ENCODE peak calls at places on chromosomes 6 and 20, in five cellular contexts. X, J, L, E and V are unnamed samples.

GRCh38 chr6:69863766-69864165 is 2.6 kb upstream of the COL19A1 start:
- DNase-seq in X (no peak), J (no peak), L (no peak), E (no peak), V (no peak)

GRCh38 chr20:35854697-35855434 is 83.1 kb downstream of the PHF20 start:
- DNase-seq in X (no peak), J (no peak), L (no peak), E (no peak), V (no peak)

GRCh38 chr6:163738304-163738703 is 323.8 kb downstream of the QKI start:
- DNase-seq in X (no peak), J (no peak), L (no peak), E (no peak), V (peak; percentile 5)

GRCh38 chr6:7106215-7106751 is 1.5 kb upstream of the RREB1 start:
- DNase-seq in X (no peak), J (no peak), L (peak; percentile 34), E (no peak), V (no peak)

GRCh38 chr6:75493400-75494064 is at the start of gene FILIP1:
- DNase-seq in X (peak; percentile 25), J (no peak), L (peak; percentile 80), E (peak; percentile 83), V (peak; percentile 15)

GRCh38 chr6:41274291-41274690 is 12.2 kb downstream of the TREM1 start:
- DNase-seq in X (no peak), J (no peak), L (no peak), E (no peak), V (no peak)

GRCh38 chr20:4828830-4829493 is 107.3 kb downstream of the PRND start:
- DNase-seq in X (no peak), J (no peak), L (no peak), E (no peak), V (no peak)

GRCh38 chr6:43673444-43674063 is 14.0 kb downstream of the MRPS18A start:
- DNase-seq in X (no peak), J (no peak), L (peak; percentile 89), E (no peak), V (peak; percentile 81)

GRCh38 chr20:36941403-36941835 is 10.1 kb downstream of the SAMHD1 start:
- DNase-seq in X (no peak), J (no peak), L (no peak), E (no peak), V (peak; percentile 66)

GRCh38 chr6:48744948-48745347 is 634.0 kb upstream of the PTCHD4 start:
- DNase-seq in X (no peak), J (no peak), L (no peak), E (no peak), V (no peak)

GRCh38 chr6:107740496-107741190 is 83.5 kb downstream of the SCML4 start:
- DNase-seq in X (no peak), J (no peak), L (no peak), E (no peak), V (no peak)

GRCh38 chr20:34621383-34622367 is 55.2 kb downstream of the PIGU start:
- DNase-seq in X (no peak), J (no peak), L (no peak), E (no peak), V (no peak)

GRCh38 chr6:38730136-38730862 is 15.2 kb downstream of the DNAH8 start:
- DNase-seq in X (no peak), J (no peak), L (no peak), E (no peak), V (peak; percentile 56)

GRCh38 chr6:44625996-44626395 is 238.5 kb downstream of the CDC5L start:
- DNase-seq in X (no peak), J (no peak), L (no peak), E (no peak), V (no peak)

GRCh38 chr6:98636941-98637340 is 197.4 kb upstream of the POU3F2 start:
- DNase-seq in X (no peak), J (no peak), L (no peak), E (no peak), V (no peak)

GRCh38 chr6:33417127-33417902 is 592 bp downstream of the CUTA start:
- DNase-seq in X (no peak), J (no peak), L (no peak), E (no peak), V (peak; percentile 64)

GRCh38 chr20:1154734-1155133 is 30.0 kb downstream of the TMEM74B start:
- DNase-seq in X (no peak), J (no peak), L (no peak), E (no peak), V (no peak)

GRCh38 chr6:126107475-126108121 is 121.3 kb downstream of the TRMT11 start:
- DNase-seq in X (no peak), J (no peak), L (no peak), E (no peak), V (no peak)

GRCh38 chr6:99868074-99868702 is 125.8 kb downstream of the MCHR2 start:
- DNase-seq in X (peak; percentile 51), J (peak; percentile 54), L (peak; percentile 86), E (peak; percentile 79), V (peak; percentile 71)

GRCh38 chr6:39419607-39420006 is 97.1 kb upstream of the KCNK16 start:
- DNase-seq in X (no peak), J (no peak), L (no peak), E (no peak), V (no peak)

GRCh38 chr6:31896493-31896855 is 1.0 kb downstream of the EHMT2 start:
- DNase-seq in X (no peak), J (no peak), L (no peak), E (no peak), V (no peak)
- H3K4me1 ChIP-seq in X (peaks cover 20% of the 10 kb centered on the region), J (peaks cover 34% of the 10 kb centered on the region), L (peaks cover 32% of the 10 kb centered on the region), E (no peaks in the 10 kb centered on the region), V (peaks cover 26% of the 10 kb centered on the region)

GRCh38 chr6:5205877-5206840 is 54.6 kb downstream of the LYRM4 start:
- DNase-seq in X (peak; percentile 69), J (no peak), L (peak; percentile 71), E (peak; percentile 74), V (peak; percentile 76)
- H3K4me3 ChIP-seq in X (no peak overlapping the region), J (no peak overlapping the region), L (no peak overlapping the region), E (no peak overlapping the region), V (no peak overlapping the region)

GRCh38 chr20:13703265-13703664 is 64.5 kb upstream of the TASP1 start:
- DNase-seq in X (no peak), J (no peak), L (no peak), E (no peak), V (no peak)

DNA sequence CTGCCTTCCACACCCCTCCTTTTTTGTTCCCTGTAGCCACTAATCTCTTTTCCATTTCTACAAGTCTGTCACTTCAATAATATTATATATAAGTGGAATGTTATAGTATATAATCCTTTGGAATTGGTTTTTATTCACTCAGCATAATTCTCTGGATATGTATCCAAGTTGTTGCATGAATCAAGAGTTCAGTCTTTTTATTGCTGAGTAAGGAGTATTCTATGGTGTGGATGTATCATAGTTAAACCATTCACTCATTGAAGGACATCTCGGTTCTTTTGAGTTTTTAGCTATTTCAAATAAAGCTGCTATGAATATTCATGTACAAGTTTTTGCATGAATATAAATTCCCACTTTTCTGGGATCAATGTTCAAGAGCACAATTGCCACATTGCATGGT is 69.5 kb upstream of the TASP1 start:
- DNase-seq in X (no peak), J (no peak), L (no peak), E (no peak), V (no peak)
- H3K4me1 ChIP-seq in X (no peaks in the 10 kb centered on the region), J (no peaks in the 10 kb centered on the region), L (no peaks in the 10 kb centered on the region), E (no peaks in the 10 kb centered on the region), V (no peaks in the 10 kb centered on the region)

GRCh38 chr6:27539551-27539950 is 66.6 kb upstream of the ZNF184 start:
- DNase-seq in X (no peak), J (no peak), L (no peak), E (no peak), V (no peak)
- H3K4me3 ChIP-seq in X (no peak overlapping the region), J (no peak overlapping the region), L (no peak overlapping the region), E (no peak overlapping the region), V (no peak overlapping the region)

GRCh38 chr6:34583461-34583860 is 27.3 kb upstream of the SPDEF start:
- DNase-seq in X (no peak), J (no peak), L (no peak), E (no peak), V (no peak)
- H3K4me1 ChIP-seq in X (peaks cover 4% of the 10 kb centered on the region), J (no peaks in the 10 kb centered on the region), L (no peaks in the 10 kb centered on the region), E (no peaks in the 10 kb centered on the region), V (no peaks in the 10 kb centered on the region)